ENCODE peak calls at places on chromosomes 13 and 19, in eight cellular contexts. T, C, H, I, B, Q, G and S are unnamed samples.

GRCh38 chr13:46962286-46962941 is 65.6 kb upstream of the HTR2A start:
- ATAC-seq in I (no peak), Q (no peak), H (peak), T (no peak), C (no peak), G (no peak), B (no peak), S (no peak)

GRCh38 chr19:19420570-19421301 is 15.3 kb downstream of the GATAD2A start:
- ATAC-seq in H (peak), B (no peak), I (peak), T (peak), Q (peak), G (no peak), C (no peak), S (no peak)

GRCh38 chr13:89294115-89294867 is 1623.1 kb downstream of the SLITRK5 start:
- ATAC-seq in C (no peak), G (no peak), T (no peak), I (no peak), Q (no peak), B (no peak), H (no peak), S (no peak)

GRCh38 chr13:36769126-36769525 is 49.9 kb upstream of the RFXAP start:
- ATAC-seq in T (no peak), I (no peak), B (no peak), H (no peak), Q (no peak), C (no peak), G (no peak), S (no peak)

GRCh38 chr19:28239270-28239669 is 973.7 kb downstream of the UQCRFS1 start:
- ATAC-seq in C (no peak), H (no peak), B (no peak), G (no peak), I (no peak), Q (no peak), T (no peak), S (no peak)

GRCh38 chr13:24224232-24224680 is 63.7 kb downstream of the SPATA13 start:
- ATAC-seq in B (no peak), T (no peak), G (no peak), H (no peak), C (no peak), I (no peak), Q (peak), S (no peak)

GRCh38 chr13:99351772-99352171 is 44.6 kb upstream of the GPR183 start:
- ATAC-seq in H (no peak), C (no peak), T (peak), G (no peak), B (no peak), I (peak), Q (no peak), S (no peak)

GRCh38 chr19:58334691-58335249 is 8.0 kb downstream of the ZSCAN22 start:
- ATAC-seq in T (no peak), G (no peak), C (no peak), I (no peak), H (no peak), B (no peak), Q (no peak), S (no peak)

GRCh38 chr13:21232196-21232595 is 55.7 kb downstream of the MRPL57 start:
- ATAC-seq in B (no peak), C (no peak), H (no peak), I (no peak), G (no peak), T (no peak), Q (peak), S (peak)

GRCh38 chr13:69477451-69477850 is 630.2 kb upstream of the ATXN8OS start:
- ATAC-seq in G (no peak), C (no peak), B (no peak), T (no peak), H (no peak), I (no peak), Q (no peak), S (no peak)

GRCh38 chr13:19888799-19889198 is 25.4 kb upstream of the ZMYM5 start:
- ATAC-seq in C (no peak), Q (no peak), H (peak), I (peak), B (peak), G (no peak), T (no peak), S (no peak)

GRCh38 chr13:50676602-50677001 is 166.9 kb downstream of the DLEU7 start:
- ATAC-seq in B (peak), Q (peak), T (peak), H (peak), I (peak), G (no peak), C (no peak), S (no peak)

GRCh38 chr13:41696163-41697003 is 239.0 kb downstream of the RGCC start:
- ATAC-seq in T (peak), Q (peak), H (peak), I (no peak), C (no peak), B (peak), G (no peak), S (no peak)

GRCh38 chr19:16061943-16062342 is 14.4 kb upstream of the TPM4 start:
- ATAC-seq in H (no peak), Q (no peak), I (peak), B (no peak), C (no peak), G (no peak), T (peak), S (no peak)

GRCh38 chr13:77470986-77471385 is 64.5 kb upstream of the SCEL start:
- ATAC-seq in C (no peak), Q (no peak), B (no peak), G (no peak), H (no peak), T (no peak), I (no peak), S (peak)

GRCh38 chr13:66748712-66749111 is 481.4 kb downstream of the PCDH9 start:
- ATAC-seq in T (peak), Q (no peak), G (no peak), I (no peak), B (no peak), C (no peak), H (no peak), S (no peak)

GRCh38 chr13:69204620-69205019 is 903.0 kb upstream of the ATXN8OS start:
- ATAC-seq in H (no peak), T (no peak), Q (no peak), C (no peak), I (no peak), G (no peak), B (no peak), S (no peak)

GRCh38 chr19:42635233-42635539 is 40.5 kb upstream of the CEACAM8 start:
- ATAC-seq in I (no peak), G (no peak), H (peak), T (no peak), Q (peak), C (no peak), B (peak), S (no peak)

GRCh38 chr19:55117063-55117635 is 288 bp downstream of the PPP1R12C start:
- ATAC-seq in I (peak), G (peak), B (no peak), Q (no peak), H (no peak), C (no peak), T (peak), S (peak)

GRCh38 chr13:44155422-44156293 is 218.0 kb upstream of the SERP2 start:
- ATAC-seq in I (no peak), Q (peak), H (no peak), B (peak), T (no peak), G (no peak), C (peak), S (peak)

GRCh38 chr13:63364159-63364558 is 1948.5 kb upstream of the PCDH20 start:
- ATAC-seq in I (no peak), B (no peak), T (no peak), Q (no peak), C (no peak), H (no peak), G (no peak), S (no peak)

GRCh38 chr19:33366127-33366526 is 7.4 kb upstream of the CEBPG start:
- ATAC-seq in G (no peak), T (no peak), H (no peak), C (no peak), I (no peak), B (no peak), Q (no peak), S (no peak)

GRCh38 chr19:13881231-13881691 is 4.3 kb downstream of the NANOS3 start:
- ATAC-seq in I (no peak), G (no peak), T (no peak), C (no peak), H (peak), B (no peak), Q (no peak), S (no peak)

GRCh38 chr19:56839665-56840451 is 668 bp downstream of the PEG3 start:
- ATAC-seq in C (peak), H (no peak), B (peak), I (peak), T (peak), Q (peak), G (no peak), S (peak)

GRCh38 chr13:110894086-110894485 is 20.8 kb downstream of the ANKRD10 start:
- ATAC-seq in T (no peak), G (no peak), Q (peak), I (no peak), C (no peak), B (no peak), H (no peak), S (no peak)

GRCh38 chr13:50071399-50071798 is 56.2 kb downstream of the KCNRG start:
- ATAC-seq in Q (no peak), T (no peak), G (no peak), I (no peak), H (peak), C (no peak), B (peak), S (no peak)

GRCh38 chr19:2856457-2857055 is 10.6 kb upstream of the ZNF556 start:
- ATAC-seq in T (peak), I (peak), G (no peak), H (peak), C (no peak), Q (no peak), B (no peak), S (no peak)

GRCh38 chr19:1000591-1001537 is 645 bp downstream of the GRIN3B start:
- ATAC-seq in I (no peak), T (no peak), B (no peak), C (no peak), H (no peak), G (peak), Q (no peak), S (no peak)

GRCh38 chr13:103517768-103518102 is 451.5 kb upstream of the SLC10A2 start:
- ATAC-seq in Q (no peak), T (no peak), H (no peak), B (peak), C (no peak), G (no peak), I (no peak), S (no peak)

GRCh38 chr13:96020941-96021340 is 32.3 kb downstream of the UGGT2 start:
- ATAC-seq in H (no peak), G (no peak), T (no peak), C (no peak), B (peak), Q (no peak), I (no peak), S (no peak)

GRCh38 chr19:1512671-1513491 is at the start of gene ADAMTSL5:
- ATAC-seq in Q (peak), H (peak), B (peak), I (peak), C (peak), T (peak), G (peak), S (peak)

GRCh38 chr13:20369886-20370361 is 137.8 kb upstream of the GJB6 start:
- ATAC-seq in B (no peak), C (no peak), H (peak), G (no peak), Q (no peak), I (no peak), T (peak), S (no peak)

GRCh38 chr19:42528354-42529247 is at the start of gene CEACAM1:
- ATAC-seq in H (peak), C (no peak), G (peak), B (peak), Q (peak), T (peak), I (peak), S (no peak)

GRCh38 chr19:54418030-54418929 is 3.0 kb downstream of the TTYH1 start:
- ATAC-seq in H (peak), G (peak), C (no peak), Q (no peak), T (peak), I (peak), B (peak), S (no peak)

GRCh38 chr19:34838753-34839431 is 65.9 kb upstream of the ZNF599 start:
- ATAC-seq in Q (peak), C (no peak), T (peak), H (no peak), G (peak), I (peak), B (peak), S (no peak)

GRCh38 chr19:40932008-40932959 is 50.3 kb upstream of the CYP2A7 start:
- ATAC-seq in B (no peak), C (no peak), H (no peak), Q (no peak), I (no peak), T (no peak), G (no peak), S (no peak)

DNA sequence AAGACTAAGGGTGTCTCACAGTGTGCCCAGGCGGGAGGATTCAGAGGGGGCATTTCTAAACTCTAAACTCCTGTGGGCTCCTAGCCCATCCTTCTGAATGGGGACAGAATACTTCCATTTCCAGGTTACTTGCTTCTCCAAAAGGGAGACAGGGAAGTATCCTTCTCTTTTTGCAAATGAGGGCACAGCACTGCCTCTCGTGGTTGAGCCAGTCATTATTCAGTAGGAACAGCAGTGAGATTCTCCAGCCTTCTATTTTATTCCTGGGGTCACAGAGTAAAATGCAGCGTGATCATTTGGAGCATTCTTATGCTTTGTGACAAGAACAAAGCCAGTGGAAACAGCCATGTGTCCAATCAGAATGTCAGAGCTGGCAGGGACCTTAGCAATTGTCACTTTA is 15.7 kb upstream of the TSHZ3 start:
- ATAC-seq in T (no peak), G (no peak), I (no peak), H (no peak), C (no peak), Q (no peak), B (no peak), S (no peak)
- TF ChIP-seq CTCF in T (no peak), G (no peak), I (no peak), H (no peak), C (no peak), Q (no peak), B (no peak), S (no peak)

GRCh38 chr19:51783373-51783772 is 11.6 kb upstream of the FPR3 start:
- ATAC-seq in I (no peak), B (peak), Q (peak), C (no peak), G (peak), H (no peak), T (peak), S (no peak)
- TF ChIP-seq CTCF in I (no peak), B (no peak), Q (no peak), C (no peak), G (peak), H (no peak), T (peak), S (no peak)

GRCh38 chr19:4206818-4207484 is 22.4 kb upstream of the EBI3 start:
- ATAC-seq in H (peak), C (no peak), T (no peak), G (peak), B (no peak), Q (no peak), I (no peak), S (no peak)

GRCh38 chr19:4210166-4210731 is 19.1 kb upstream of the EBI3 start:
- ATAC-seq in H (no peak), G (no peak), I (no peak), C (no peak), B (no peak), Q (no peak), T (no peak), S (no peak)

GRCh38 chr19:4213116-4213515 is 16.2 kb upstream of the EBI3 start:
- ATAC-seq in C (no peak), T (no peak), G (no peak), I (no peak), H (no peak), Q (no peak), B (no peak), S (no peak)

DNA sequence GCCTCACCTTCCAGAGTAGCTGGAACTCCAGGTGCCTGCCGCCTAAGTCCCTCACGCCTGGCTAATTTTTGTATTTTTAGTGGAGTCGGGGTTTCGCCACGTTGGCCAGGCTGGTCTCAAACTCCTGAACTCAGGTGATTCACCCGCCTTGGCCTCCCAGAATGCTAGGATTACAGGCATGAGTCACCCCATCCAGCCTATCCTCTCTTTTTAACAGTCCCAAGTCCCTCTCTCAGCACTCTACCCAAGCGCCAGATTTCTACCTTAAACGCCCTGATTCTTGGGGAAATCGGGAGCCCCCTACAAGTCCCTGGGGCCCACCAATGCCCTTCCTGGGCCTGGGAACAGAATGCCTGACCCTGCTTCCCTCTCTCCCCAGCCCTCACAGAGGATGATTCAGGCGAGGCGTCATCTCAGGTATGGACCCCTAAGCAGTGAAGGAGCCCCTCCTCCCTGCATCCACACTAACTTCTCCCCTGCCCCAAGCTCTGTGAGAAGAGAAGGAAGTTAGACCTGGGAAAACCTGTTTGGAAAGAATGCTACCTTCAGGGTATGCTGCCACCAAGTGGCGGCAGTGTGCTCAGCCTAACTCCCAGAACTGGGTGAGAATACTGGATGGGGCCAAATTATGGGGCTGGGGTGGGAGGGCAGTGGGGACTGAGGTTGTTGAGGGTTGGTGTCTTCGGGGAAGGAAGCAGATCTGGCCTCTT is 20.8 kb upstream of the EBI3 start:
- ATAC-seq in H (peak), G (peak), Q (no peak), T (no peak), I (no peak), B (no peak), C (no peak), S (no peak)
- TF ChIP-seq CTCF in H (peak), G (peak), Q (no peak), T (peak), I (no peak), B (no peak), C (no peak), S (no peak)

GRCh38 chr13:45683701-45684100 is 18.4 kb upstream of the CBY2 start:
- ATAC-seq in G (no peak), T (no peak), B (no peak), C (no peak), H (peak), Q (peak), I (no peak), S (no peak)
- TF ChIP-seq CTCF in G (peak), T (no peak), B (no peak), C (no peak), H (peak), Q (no peak), I (no peak), S (no peak)

GRCh38 chr13:75537401-75538365 is at the start of gene COMMD6:
- ATAC-seq in G (peak), T (peak), B (peak), H (peak), I (peak), C (peak), Q (peak), S (peak)
- TF ChIP-seq CTCF in G (no peak), T (peak), B (peak), H (no peak), I (no peak), C (peak), Q (peak), S (peak)